ENCODE peak calls at places on chromosomes 3 and 15, in eight cellular contexts. Q is fibroblast of lung, H is mucosa of descending colon, J is HL-60, W is lower leg skin, M is astrocyte, D is GM12865, U is A549. R is an unnamed sample.

GRCh38 chr3:27677554-27677953 is 44.6 kb downstream of the EOMES start:
- DNase-seq in Q (peak), H (no peak), J (no peak), W (peak), M (peak), D (no peak), U (peak), R (no peak)

GRCh38 chr3:39892068-39892467 is 82.7 kb downstream of the MYRIP start:
- DNase-seq in Q (no peak), H (no peak), J (no peak), W (no peak), M (no peak), D (no peak), U (no peak), R (no peak)

GRCh38 chr3:24485511-24485910 is 9.1 kb downstream of the THRB start:
- DNase-seq in Q (peak), H (no peak), J (no peak), W (no peak), M (no peak), D (no peak), U (no peak), R (no peak)

GRCh38 chr3:181210275-181210674 is 220.7 kb upstream of the DNAJC19 start:
- DNase-seq in Q (peak), H (no peak), J (no peak), W (no peak), M (peak), D (peak), U (peak), R (no peak)

GRCh38 chr15:99442268-99442897 is 123.4 kb upstream of the MEF2A start:
- DNase-seq in Q (peak), H (no peak), J (no peak), W (peak), M (peak), D (no peak), U (peak), R (no peak)

GRCh38 chr15:38647683-38648082 is 83.1 kb upstream of the RASGRP1 start:
- DNase-seq in Q (peak), H (no peak), J (no peak), W (no peak), M (peak), D (no peak), U (peak), R (no peak)

GRCh38 chr3:75171632-75172230 is 492.4 kb upstream of the FRG2C start:
- DNase-seq in Q (peak), H (no peak), J (no peak), W (no peak), M (no peak), D (peak), U (peak), R (no peak)

GRCh38 chr3:171976526-171976925 is 62.9 kb upstream of the FNDC3B start:
- DNase-seq in Q (peak), H (no peak), J (peak), W (no peak), M (peak), D (no peak), U (no peak), R (no peak)

GRCh38 chr3:178623666-178624255 is 87.5 kb downstream of the KCNMB2 start:
- DNase-seq in Q (peak), H (no peak), J (no peak), W (no peak), M (no peak), D (no peak), U (no peak), R (no peak)

GRCh38 chr3:136659253-136659652 is 92.9 kb downstream of the STAG1 start:
- DNase-seq in Q (peak), H (no peak), J (no peak), W (no peak), M (peak), D (peak), U (peak), R (no peak)

GRCh38 chr15:68818671-68819450 is 1.8 kb downstream of the ANP32A start:
- DNase-seq in Q (peak), H (peak), J (peak), W (peak), M (no peak), D (peak), U (peak), R (no peak)

GRCh38 chr3:177262396-177262795 is 65.1 kb upstream of the TBL1XR1 start:
- DNase-seq in Q (no peak), H (no peak), J (no peak), W (no peak), M (peak), D (no peak), U (no peak), R (no peak)

GRCh38 chr3:112984485-112984884 is 6.3 kb upstream of the GTPBP8 start:
- DNase-seq in Q (peak), H (no peak), J (no peak), W (no peak), M (no peak), D (peak), U (no peak), R (no peak)

GRCh38 chr3:25663324-25664065 is 1.2 kb downstream of the TOP2B start:
- DNase-seq in Q (peak), H (no peak), J (peak), W (no peak), M (peak), D (peak), U (peak), R (peak)

DNA sequence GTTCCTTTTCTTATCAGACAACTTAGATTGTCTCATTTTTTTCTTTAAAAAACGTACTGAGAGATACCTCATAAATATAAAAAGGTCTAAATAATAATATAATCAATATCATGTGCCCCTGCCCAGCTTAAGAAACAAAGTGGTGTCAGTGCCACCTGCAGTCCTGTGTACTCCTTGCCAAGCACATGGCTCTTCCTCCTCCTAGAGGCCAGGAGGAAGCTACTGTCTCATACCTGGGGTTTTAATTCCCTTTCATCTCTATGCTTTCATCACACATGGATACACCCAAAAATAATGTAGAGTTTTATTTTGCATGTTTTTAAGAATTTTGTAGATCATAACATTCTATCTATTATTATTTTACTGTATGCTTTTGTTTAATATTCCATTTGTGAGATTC is 98.6 kb upstream of the C15orf61 start:
- DNase-seq in Q (no peak), H (no peak), J (no peak), W (no peak), M (no peak), D (no peak), U (peak), R (no peak)
- TF ChIP-seq CTCF in Q (no peak), H (no peak), J (no peak), W (no peak), M (no peak), D (no peak), U (peak), R (no peak)

GRCh38 chr3:99049164-99049563 is 147.7 kb upstream of the DCBLD2 start:
- DNase-seq in Q (no peak), H (no peak), J (no peak), W (no peak), M (no peak), D (no peak), U (no peak), R (no peak)
- H3K4me3 ChIP-seq in Q (no peak), H (no peak), J (no peak), W (no peak), M (no peak), D (no peak), U (no peak), R (no peak)

DNA sequence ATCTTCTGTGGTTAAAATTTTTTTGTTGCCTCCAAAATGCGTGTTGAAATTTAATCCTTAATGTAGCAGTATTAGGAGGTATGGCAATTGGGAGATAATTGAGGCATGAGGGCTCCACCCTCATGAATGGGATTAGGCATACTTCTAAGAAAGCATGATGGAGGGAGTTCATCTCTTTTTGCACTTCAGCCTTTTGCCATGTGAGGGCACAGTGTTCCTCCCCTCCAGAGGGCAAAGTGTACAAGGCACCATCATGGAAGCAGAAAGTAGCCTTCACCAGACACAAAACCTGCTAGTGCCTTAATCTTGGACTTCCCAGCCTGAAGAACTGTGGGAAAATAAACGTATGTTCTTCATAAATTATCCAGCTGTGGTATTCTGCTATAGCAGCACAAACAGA is 429.5 kb downstream of the ZIC1 start:
- DNase-seq in Q (peak), H (no peak), J (no peak), W (no peak), M (no peak), D (peak), U (peak), R (no peak)
- TF ChIP-seq CTCF in Q (peak), H (no peak), J (no peak), W (no peak), M (no peak), D (peak), U (no peak), R (peak)

GRCh38 chr15:84979651-84980050 is 2.0 kb upstream of the PDE8A start:
- DNase-seq in Q (no peak), H (peak), J (no peak), W (no peak), M (no peak), D (no peak), U (peak), R (no peak)
- H3K4me3 ChIP-seq in Q (no peak), H (no peak), J (no peak), W (no peak), M (no peak), D (peak), U (peak), R (no peak)

GRCh38 chr3:12708584-12709192 is 44.8 kb upstream of the RAF1 start:
- DNase-seq in Q (peak), H (no peak), J (no peak), W (no peak), M (peak), D (no peak), U (no peak), R (no peak)
- TF ChIP-seq CTCF in Q (peak), H (no peak), J (no peak), W (no peak), M (peak), D (no peak), U (no peak), R (no peak)

DNA sequence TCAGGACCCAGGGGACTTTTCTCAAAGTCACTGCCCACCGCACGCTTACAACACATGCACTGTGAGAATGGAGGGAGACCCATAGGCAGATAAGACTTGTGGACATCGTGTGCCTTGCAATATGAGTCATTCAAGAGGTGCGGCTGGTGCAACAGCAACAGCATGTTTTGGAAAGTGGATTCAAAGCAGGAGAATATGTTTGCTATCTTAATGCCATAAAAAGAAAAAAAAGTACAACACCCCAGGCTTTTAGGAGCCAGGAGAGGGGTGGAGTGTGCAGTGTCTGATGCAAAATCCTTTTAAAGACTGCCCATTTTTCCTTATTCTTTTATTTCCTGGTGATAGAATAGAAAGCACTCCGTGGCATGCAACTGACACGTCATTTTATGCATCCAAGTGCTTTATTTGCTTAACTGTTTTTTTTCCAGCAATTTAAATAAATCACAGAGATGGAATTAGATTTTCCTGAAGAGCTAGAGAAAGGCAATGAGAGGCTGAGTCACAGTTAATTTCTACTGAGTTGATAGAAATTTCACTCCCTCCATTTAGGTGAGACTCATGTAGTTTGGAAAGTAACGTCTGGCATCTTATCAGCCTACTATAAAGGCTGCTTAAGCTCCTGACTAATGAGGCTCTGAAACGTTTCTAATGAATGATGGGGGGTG is 96.3 kb downstream of the NSUN3 start:
- DNase-seq in Q (peak), H (no peak), J (no peak), W (no peak), M (peak), D (no peak), U (peak), R (no peak)
- H3K4me3 ChIP-seq in Q (no peak), H (no peak), J (no peak), W (no peak), M (peak), D (no peak), U (peak), R (no peak)